ENCODE peak calls at places on chromosomes 1 and 21, in nine cellular contexts. One of them, this sample, is unnamed.

GRCh38 chr1:53480678-53481077 is 21.5 kb downstream of the DMRTB1 start:
- DNase-seq in erythroblast: no peak
- DNase-seq in stimulated activated CD4-positive, alpha-beta T cell treated with anti-CD3 and anti-CD28 coated beads, Interleukin-15, amount 100 ng/mL, for 1 hour: no peak
- DNase-seq in T-helper 2 cell: no peak
- DNase-seq in anterior cingulate cortex: no peak
- DNase-seq in astrocyte of the cerebellum: no peak
- DNase-seq in WTC11: no peak
- DNase-seq in naive thymus-derived CD8-positive, alpha-beta T cell: no peak
- DNase-seq in left cardiac atrium: peak; percentile 16
- DNase-seq in this sample: no peak

GRCh38 chr1:202584707-202585590 is 125.3 kb downstream of the SYT2 start:
- DNase-seq in left cardiac atrium: no peak
- DNase-seq in erythroblast: peak; percentile 66
- DNase-seq in stimulated activated CD4-positive, alpha-beta T cell treated with anti-CD3 and anti-CD28 coated beads, Interleukin-15, amount 100 ng/mL, for 1 hour: no peak
- DNase-seq in naive thymus-derived CD8-positive, alpha-beta T cell: no peak
- DNase-seq in astrocyte of the cerebellum: no peak
- DNase-seq in T-helper 2 cell: no peak
- DNase-seq in anterior cingulate cortex: no peak
- DNase-seq in WTC11: no peak
- DNase-seq in this sample: no peak

GRCh38 chr1:101004061-101004460 is 21.5 kb downstream of the DPH5 start:
- DNase-seq in erythroblast: no peak
- DNase-seq in astrocyte of the cerebellum: no peak
- DNase-seq in naive thymus-derived CD8-positive, alpha-beta T cell: no peak
- DNase-seq in stimulated activated CD4-positive, alpha-beta T cell treated with anti-CD3 and anti-CD28 coated beads, Interleukin-15, amount 100 ng/mL, for 1 hour: no peak
- DNase-seq in WTC11: no peak
- DNase-seq in anterior cingulate cortex: no peak
- DNase-seq in T-helper 2 cell: no peak
- DNase-seq in left cardiac atrium: no peak
- DNase-seq in this sample: no peak

GRCh38 chr1:95554408-95554807 is 320.4 kb downstream of the RWDD3 start:
- DNase-seq in erythroblast: no peak
- DNase-seq in anterior cingulate cortex: no peak
- DNase-seq in left cardiac atrium: no peak
- DNase-seq in WTC11: no peak
- DNase-seq in astrocyte of the cerebellum: no peak
- DNase-seq in stimulated activated CD4-positive, alpha-beta T cell treated with anti-CD3 and anti-CD28 coated beads, Interleukin-15, amount 100 ng/mL, for 1 hour: no peak
- DNase-seq in naive thymus-derived CD8-positive, alpha-beta T cell: no peak
- DNase-seq in T-helper 2 cell: no peak
- DNase-seq in this sample: no peak

GRCh38 chr1:30756545-30757195 is 904 bp downstream of the LAPTM5 start:
- DNase-seq in astrocyte of the cerebellum: peak; percentile 83
- DNase-seq in naive thymus-derived CD8-positive, alpha-beta T cell: peak; percentile 58
- DNase-seq in erythroblast: peak; percentile 80
- DNase-seq in left cardiac atrium: peak; percentile 70
- DNase-seq in WTC11: no peak
- DNase-seq in anterior cingulate cortex: no peak
- DNase-seq in stimulated activated CD4-positive, alpha-beta T cell treated with anti-CD3 and anti-CD28 coated beads, Interleukin-15, amount 100 ng/mL, for 1 hour: peak; percentile 48
- DNase-seq in T-helper 2 cell: peak; percentile 91
- DNase-seq in this sample: peak; percentile 69

GRCh38 chr1:203291201-203292096 is 13.9 kb upstream of the BTG2 start:
- DNase-seq in stimulated activated CD4-positive, alpha-beta T cell treated with anti-CD3 and anti-CD28 coated beads, Interleukin-15, amount 100 ng/mL, for 1 hour: no peak
- DNase-seq in left cardiac atrium: no peak
- DNase-seq in astrocyte of the cerebellum: no peak
- DNase-seq in T-helper 2 cell: no peak
- DNase-seq in erythroblast: no peak
- DNase-seq in naive thymus-derived CD8-positive, alpha-beta T cell: no peak
- DNase-seq in WTC11: no peak
- DNase-seq in anterior cingulate cortex: no peak
- DNase-seq in this sample: no peak

GRCh38 chr1:155091071-155092051 is 12.7 kb downstream of the EFNA3 start:
- DNase-seq in anterior cingulate cortex: no peak
- DNase-seq in stimulated activated CD4-positive, alpha-beta T cell treated with anti-CD3 and anti-CD28 coated beads, Interleukin-15, amount 100 ng/mL, for 1 hour: peak; percentile 63
- DNase-seq in astrocyte of the cerebellum: peak; percentile 31
- DNase-seq in naive thymus-derived CD8-positive, alpha-beta T cell: peak; percentile 79
- DNase-seq in T-helper 2 cell: peak; percentile 55
- DNase-seq in WTC11: peak; percentile 94
- DNase-seq in erythroblast: peak; percentile 75
- DNase-seq in left cardiac atrium: peak; percentile 84
- DNase-seq in this sample: peak; percentile 75

GRCh38 chr1:8424539-8425116 is 106.7 kb downstream of the SLC45A1 start:
- DNase-seq in naive thymus-derived CD8-positive, alpha-beta T cell: peak; percentile 43
- DNase-seq in left cardiac atrium: peak; percentile 52
- DNase-seq in anterior cingulate cortex: no peak
- DNase-seq in stimulated activated CD4-positive, alpha-beta T cell treated with anti-CD3 and anti-CD28 coated beads, Interleukin-15, amount 100 ng/mL, for 1 hour: no peak
- DNase-seq in erythroblast: no peak
- DNase-seq in T-helper 2 cell: peak; percentile 38
- DNase-seq in astrocyte of the cerebellum: no peak
- DNase-seq in WTC11: peak; percentile 38
- DNase-seq in this sample: no peak

GRCh38 chr1:223834660-223835263 is 11.0 kb downstream of the TP53BP2 start:
- DNase-seq in stimulated activated CD4-positive, alpha-beta T cell treated with anti-CD3 and anti-CD28 coated beads, Interleukin-15, amount 100 ng/mL, for 1 hour: no peak
- DNase-seq in WTC11: no peak
- DNase-seq in T-helper 2 cell: no peak
- DNase-seq in astrocyte of the cerebellum: no peak
- DNase-seq in left cardiac atrium: no peak
- DNase-seq in anterior cingulate cortex: no peak
- DNase-seq in naive thymus-derived CD8-positive, alpha-beta T cell: no peak
- DNase-seq in erythroblast: no peak
- DNase-seq in this sample: no peak

GRCh38 chr1:232568906-232569305 is 61.0 kb downstream of the SIPA1L2 start:
- DNase-seq in anterior cingulate cortex: no peak
- DNase-seq in astrocyte of the cerebellum: no peak
- DNase-seq in stimulated activated CD4-positive, alpha-beta T cell treated with anti-CD3 and anti-CD28 coated beads, Interleukin-15, amount 100 ng/mL, for 1 hour: no peak
- DNase-seq in WTC11: no peak
- DNase-seq in left cardiac atrium: no peak
- DNase-seq in naive thymus-derived CD8-positive, alpha-beta T cell: no peak
- DNase-seq in erythroblast: no peak
- DNase-seq in T-helper 2 cell: no peak
- DNase-seq in this sample: no peak

GRCh38 chr21:45142916-45143315 is 68.5 kb downstream of the ADARB1 start:
- DNase-seq in left cardiac atrium: no peak
- DNase-seq in T-helper 2 cell: no peak
- DNase-seq in WTC11: no peak
- DNase-seq in stimulated activated CD4-positive, alpha-beta T cell treated with anti-CD3 and anti-CD28 coated beads, Interleukin-15, amount 100 ng/mL, for 1 hour: no peak
- DNase-seq in anterior cingulate cortex: no peak
- DNase-seq in naive thymus-derived CD8-positive, alpha-beta T cell: no peak
- DNase-seq in erythroblast: no peak
- DNase-seq in astrocyte of the cerebellum: no peak
- DNase-seq in this sample: no peak

GRCh38 chr1:7526196-7526866 is 244.8 kb upstream of the VAMP3 start:
- DNase-seq in stimulated activated CD4-positive, alpha-beta T cell treated with anti-CD3 and anti-CD28 coated beads, Interleukin-15, amount 100 ng/mL, for 1 hour: no peak
- DNase-seq in naive thymus-derived CD8-positive, alpha-beta T cell: no peak
- DNase-seq in T-helper 2 cell: no peak
- DNase-seq in WTC11: no peak
- DNase-seq in astrocyte of the cerebellum: no peak
- DNase-seq in erythroblast: no peak
- DNase-seq in left cardiac atrium: no peak
- DNase-seq in anterior cingulate cortex: no peak
- DNase-seq in this sample: peak; percentile 38

GRCh38 chr1:240350910-240351331 is 259.2 kb downstream of the FMN2 start:
- DNase-seq in stimulated activated CD4-positive, alpha-beta T cell treated with anti-CD3 and anti-CD28 coated beads, Interleukin-15, amount 100 ng/mL, for 1 hour: no peak
- DNase-seq in left cardiac atrium: no peak
- DNase-seq in erythroblast: no peak
- DNase-seq in anterior cingulate cortex: no peak
- DNase-seq in WTC11: no peak
- DNase-seq in astrocyte of the cerebellum: peak; percentile 42
- DNase-seq in T-helper 2 cell: no peak
- DNase-seq in naive thymus-derived CD8-positive, alpha-beta T cell: no peak
- DNase-seq in this sample: peak; percentile 14

GRCh38 chr21:44517175-44517899 is 22.7 kb downstream of the KRTAP10-1 start:
- DNase-seq in T-helper 2 cell: no peak
- DNase-seq in stimulated activated CD4-positive, alpha-beta T cell treated with anti-CD3 and anti-CD28 coated beads, Interleukin-15, amount 100 ng/mL, for 1 hour: no peak
- DNase-seq in left cardiac atrium: no peak
- DNase-seq in astrocyte of the cerebellum: no peak
- DNase-seq in WTC11: peak; percentile 51
- DNase-seq in erythroblast: peak; percentile 47
- DNase-seq in anterior cingulate cortex: no peak
- DNase-seq in naive thymus-derived CD8-positive, alpha-beta T cell: no peak
- DNase-seq in this sample: peak; percentile 45

GRCh38 chr1:203278087-203278884 is 27.0 kb upstream of the BTG2 start:
- DNase-seq in left cardiac atrium: peak; percentile 97
- DNase-seq in naive thymus-derived CD8-positive, alpha-beta T cell: no peak
- DNase-seq in T-helper 2 cell: peak; percentile 42
- DNase-seq in stimulated activated CD4-positive, alpha-beta T cell treated with anti-CD3 and anti-CD28 coated beads, Interleukin-15, amount 100 ng/mL, for 1 hour: no peak
- DNase-seq in WTC11: no peak
- DNase-seq in anterior cingulate cortex: no peak
- DNase-seq in erythroblast: no peak
- DNase-seq in astrocyte of the cerebellum: peak; percentile 12
- DNase-seq in this sample: peak; percentile 56

This sample was measured in HTR-8/SVneo.